ENCODE peak calls at places on chromosomes 2 and 18, in nine cellular contexts. G is mesendoderm; Y is CD4-positive, alpha-beta memory T cell; D is heart left ventricle; M is sigmoid colon; B is IMR-90; J is vagina; C is keratinocyte; W is pancreas. R is an unnamed sample. For H3K36me3, the result is how much of the 10 kb centered on the place peaks cover.

GRCh38 chr2:68385232-68385906 is 20.3 kb downstream of the PLEK start:
- DNase-seq in G (no peak), Y (no peak), D (no peak), M (no peak), B (no peak), J (no peak), C (no peak), W (no peak), R (no peak)

GRCh38 chr2:141381946-141382345 is 748.9 kb downstream of the LRP1B start:
- DNase-seq in G (no peak), Y (no peak), D (no peak), M (no peak), B (no peak), J (no peak), C (no peak), W (no peak), R (no peak)

GRCh38 chr2:98759827-98760625 is 29.1 kb upstream of the MGAT4A start:
- DNase-seq in G (no peak), Y (no peak), D (no peak), M (no peak), B (no peak), J (no peak), C (no peak), W (no peak), R (no peak)

GRCh38 chr18:32455346-32455745 is 15.3 kb downstream of the GAREM1 start:
- DNase-seq in G (no peak), Y (no peak), D (no peak), M (no peak), B (no peak), J (no peak), C (no peak), W (no peak), R (no peak)

GRCh38 chr18:48990497-48991298 is 39.9 kb upstream of the SMAD7 start:
- DNase-seq in G (peak), Y (no peak), D (no peak), M (no peak), B (peak), J (no peak), C (no peak), W (no peak), R (peak)

GRCh38 chr2:50469784-50470183 is 562.1 kb downstream of the NRXN1 start:
- DNase-seq in G (peak), Y (no peak), D (no peak), M (no peak), B (no peak), J (no peak), C (no peak), W (no peak), R (no peak)

GRCh38 chr18:23171581-23172156 is 36.4 kb downstream of the CABLES1 start:
- DNase-seq in G (no peak), Y (no peak), D (no peak), M (no peak), B (no peak), J (no peak), C (no peak), W (no peak), R (no peak)

GRCh38 chr2:241635756-241636155 is 1.2 kb downstream of the THAP4 start:
- DNase-seq in G (peak), Y (no peak), D (no peak), M (no peak), B (no peak), J (no peak), C (no peak), W (no peak), R (no peak)

GRCh38 chr2:73333564-73333963 is 40.2 kb upstream of the EGR4 start:
- DNase-seq in G (no peak), Y (no peak), D (no peak), M (no peak), B (no peak), J (no peak), C (no peak), W (no peak), R (no peak)

GRCh38 chr2:143162997-143163396 is 33.8 kb downstream of the ARHGAP15 start:
- DNase-seq in G (no peak), Y (no peak), D (no peak), M (no peak), B (no peak), J (no peak), C (no peak), W (no peak), R (no peak)

GRCh38 chr2:186848873-186849578 is at the start of gene ZSWIM2:
- DNase-seq in G (peak), Y (peak), D (peak), M (peak), B (peak), J (no peak), C (peak), W (peak), R (peak)

GRCh38 chr18:50628543-50628905 is 68.6 kb downstream of the MAPK4 start:
- DNase-seq in G (no peak), Y (no peak), D (no peak), M (no peak), B (no peak), J (no peak), C (no peak), W (no peak), R (no peak)

GRCh38 chr18:43078485-43079092 is 36.9 kb downstream of the RIT2 start:
- DNase-seq in G (peak), Y (no peak), D (no peak), M (no peak), B (no peak), J (no peak), C (no peak), W (no peak), R (no peak)

GRCh38 chr18:8858888-8859511 is 153.6 kb downstream of the MTCL1 start:
- DNase-seq in G (peak), Y (no peak), D (no peak), M (no peak), B (peak), J (no peak), C (peak), W (no peak), R (peak)

GRCh38 chr2:55511508-55512124 is 7.9 kb upstream of the CFAP36 start:
- DNase-seq in G (peak), Y (no peak), D (no peak), M (no peak), B (peak), J (no peak), C (no peak), W (no peak), R (peak)

GRCh38 chr18:46481847-46482245 is 175.2 kb downstream of the LOXHD1 start:
- DNase-seq in G (no peak), Y (no peak), D (no peak), M (no peak), B (no peak), J (no peak), C (peak), W (no peak), R (no peak)

GRCh38 chr2:143545643-143546275 is 416.5 kb downstream of the ARHGAP15 start:
- DNase-seq in G (no peak), Y (no peak), D (no peak), M (no peak), B (peak), J (no peak), C (no peak), W (no peak), R (no peak)

GRCh38 chr2:28268386-28268785 is 124.3 kb upstream of the FOSL2 start:
- DNase-seq in G (no peak), Y (no peak), D (no peak), M (no peak), B (no peak), J (no peak), C (no peak), W (no peak), R (no peak)

GRCh38 chr2:79832540-79833234 is 319.8 kb downstream of the CTNNA2 start:
- DNase-seq in G (peak), Y (no peak), D (no peak), M (no peak), B (no peak), J (no peak), C (no peak), W (no peak), R (no peak)

GRCh38 chr18:22176282-22176621 is 6.9 kb downstream of the GATA6 start:
- DNase-seq in G (no peak), Y (no peak), D (no peak), M (no peak), B (no peak), J (no peak), C (no peak), W (no peak), R (no peak)

GRCh38 chr2:166375205-166375735 is 474 bp downstream of the SCN9A start:
- DNase-seq in G (no peak), Y (no peak), D (no peak), M (no peak), B (peak), J (no peak), C (no peak), W (no peak), R (no peak)

GRCh38 chr2:109560265-109560664 is 53.5 kb downstream of the SEPTIN10 start:
- DNase-seq in G (no peak), Y (no peak), D (no peak), M (no peak), B (peak), J (no peak), C (no peak), W (no peak), R (peak)

GRCh38 chr2:43127208-43127940 is 99.0 kb downstream of the ZFP36L2 start:
- DNase-seq in G (peak), Y (peak), D (peak), M (peak), B (no peak), J (no peak), C (no peak), W (no peak), R (no peak)

GRCh38 chr2:7927694-7928093 is 754.2 kb upstream of the ID2 start:
- DNase-seq in G (no peak), Y (no peak), D (no peak), M (no peak), B (no peak), J (no peak), C (no peak), W (no peak), R (no peak)

GRCh38 chr18:45617284-45617683 is 2.0 kb downstream of the SLC14A2 start:
- DNase-seq in G (no peak), Y (no peak), D (peak), M (peak), B (peak), J (no peak), C (peak), W (peak), R (peak)

GRCh38 chr2:235609746-235610145 is 115.9 kb downstream of the AGAP1 start:
- DNase-seq in G (no peak), Y (no peak), D (no peak), M (no peak), B (no peak), J (no peak), C (no peak), W (no peak), R (no peak)

GRCh38 chr18:31430554-31430953 is 17.0 kb upstream of the DSG3 start:
- DNase-seq in G (no peak), Y (no peak), D (no peak), M (no peak), B (no peak), J (no peak), C (no peak), W (no peak), R (no peak)

GRCh38 chr18:31432316-31432715 is 15.2 kb upstream of the DSG3 start:
- DNase-seq in G (no peak), Y (no peak), D (no peak), M (no peak), B (no peak), J (no peak), C (no peak), W (no peak), R (no peak)

GRCh38 chr18:31428211-31428610 is 19.3 kb upstream of the DSG3 start:
- DNase-seq in G (no peak), Y (no peak), D (no peak), M (no peak), B (no peak), J (no peak), C (no peak), W (no peak), R (no peak)

GRCh38 chr18:31429623-31430022 is 17.9 kb upstream of the DSG3 start:
- DNase-seq in G (peak), Y (no peak), D (no peak), M (no peak), B (no peak), J (no peak), C (no peak), W (no peak), R (no peak)

GRCh38 chr18:31430072-31430471 is 17.5 kb upstream of the DSG3 start:
- DNase-seq in G (no peak), Y (no peak), D (no peak), M (no peak), B (no peak), J (no peak), C (no peak), W (no peak), R (no peak)
- H3K27ac ChIP-seq in G (no peak), Y (no peak), D (no peak), M (no peak), B (no peak), J (no peak), C (peak), W (no peak), R (no peak)

DNA sequence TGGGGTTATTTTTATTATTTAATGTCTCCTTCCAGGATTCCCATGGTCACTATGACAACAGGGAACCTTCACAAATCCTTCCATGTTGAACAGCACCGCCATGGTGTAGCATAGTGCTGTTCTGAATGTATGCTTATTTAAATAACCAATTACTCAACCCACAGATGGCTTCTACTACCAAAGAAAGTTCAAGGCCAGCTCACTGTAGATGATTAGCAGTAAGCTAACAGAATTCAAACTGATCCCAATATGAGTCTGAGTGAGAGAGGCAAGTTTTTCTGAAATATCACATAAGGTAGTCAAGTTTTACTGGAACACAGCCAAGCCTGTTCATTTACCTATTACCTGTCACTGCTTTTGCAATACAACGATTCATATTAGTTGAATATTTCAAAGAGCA is 51.2 kb downstream of the CLASP1 start:
- DNase-seq in G (no peak), Y (no peak), D (no peak), M (no peak), B (no peak), J (no peak), C (no peak), W (no peak), R (no peak)
- H3K36me3 ChIP-seq in G (under half), Y (under half), D (under half), M (under half), B (under half), J (under half), C (under half), W (under half), R (under half)

GRCh38 chr2:207810200-207810788 is 40.6 kb upstream of the FZD5 start:
- DNase-seq in G (peak), Y (no peak), D (no peak), M (no peak), B (no peak), J (no peak), C (no peak), W (no peak), R (no peak)
- H3K27ac ChIP-seq in G (peak), Y (no peak), D (peak), M (no peak), B (no peak), J (no peak), C (peak), W (peak), R (no peak)

GRCh38 chr2:86036790-86037138 is 68.9 kb downstream of the POLR1A start:
- DNase-seq in G (no peak), Y (no peak), D (no peak), M (no peak), B (no peak), J (no peak), C (no peak), W (no peak), R (no peak)
- H3K36me3 ChIP-seq in G (under half), Y (under half), D (under half), M (under half), B (under half), J (under half), C (half or more), W (under half), R (half or more)

GRCh38 chr2:237293966-237294365 is 120.0 kb downstream of the COL6A3 start:
- DNase-seq in G (no peak), Y (no peak), D (no peak), M (no peak), B (peak), J (no peak), C (no peak), W (no peak), R (no peak)
- H3K27ac ChIP-seq in G (no peak), Y (no peak), D (no peak), M (peak), B (peak), J (peak), C (no peak), W (no peak), R (no peak)

DNA sequence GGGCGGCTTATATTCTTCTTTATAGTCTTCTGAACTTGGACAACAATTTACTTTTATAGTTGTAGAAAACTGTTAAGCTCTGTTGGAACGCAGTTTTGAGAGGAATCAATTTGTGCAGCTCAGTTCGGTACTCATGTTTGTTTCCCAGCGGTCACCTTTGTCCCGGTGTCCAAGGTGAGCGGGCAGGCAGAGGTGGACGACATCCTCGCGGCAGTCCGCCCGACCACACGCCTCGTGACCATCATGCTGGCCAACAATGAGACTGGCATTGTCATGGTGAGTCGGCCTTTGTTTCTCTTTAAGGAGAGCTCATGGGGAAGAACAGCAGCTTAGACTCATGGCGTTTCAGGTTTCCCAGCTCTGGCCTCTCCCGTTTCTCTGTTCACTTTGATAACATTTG is 18.6 kb upstream of the ESPNL start:
- DNase-seq in G (no peak), Y (no peak), D (no peak), M (no peak), B (no peak), J (no peak), C (no peak), W (no peak), R (no peak)
- H3K36me3 ChIP-seq in G (under half), Y (under half), D (under half), M (under half), B (under half), J (under half), C (under half), W (under half), R (under half)

DNA sequence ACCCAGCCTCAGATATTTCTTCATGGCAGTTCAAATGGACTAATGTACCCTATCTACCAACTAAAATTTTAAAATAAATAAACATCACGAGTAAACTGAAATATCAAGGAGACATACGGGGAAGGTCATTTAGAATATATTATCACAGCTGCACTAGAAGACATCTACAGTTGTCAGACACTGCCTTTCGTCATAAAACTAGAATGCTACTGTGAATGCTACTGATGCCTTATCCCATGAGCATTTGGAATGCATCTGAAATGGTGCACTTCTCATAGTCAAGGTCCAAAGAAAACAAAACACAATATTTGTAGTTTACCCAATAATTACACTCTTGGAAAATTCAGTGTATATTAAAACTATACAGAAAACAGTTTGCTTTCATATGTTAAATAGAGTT is 165.2 kb downstream of the MREG start:
- DNase-seq in G (no peak), Y (no peak), D (no peak), M (no peak), B (no peak), J (no peak), C (no peak), W (no peak), R (no peak)
- H3K27ac ChIP-seq in G (no peak), Y (no peak), D (peak), M (no peak), B (no peak), J (no peak), C (no peak), W (no peak), R (peak)

DNA sequence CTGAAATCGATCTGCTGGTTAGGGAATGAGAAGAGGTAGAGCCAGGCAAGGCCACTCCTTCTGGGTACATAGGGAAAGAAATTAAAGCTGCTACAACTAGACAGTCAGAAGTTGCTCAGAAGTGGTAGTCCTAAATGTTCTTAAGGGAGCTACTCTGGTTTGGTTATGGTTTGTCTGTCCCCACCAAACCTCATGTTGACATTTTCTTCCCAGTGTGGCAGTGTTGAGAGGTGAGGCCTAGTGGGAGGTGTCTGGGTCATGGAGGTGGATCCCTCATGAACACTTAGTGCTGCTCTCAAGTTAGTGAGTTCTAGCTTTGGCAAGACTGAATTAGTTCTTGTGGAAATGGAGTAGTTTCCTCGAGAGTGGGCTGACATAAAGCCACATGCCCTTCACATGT is 14.8 kb downstream of the RNF103 start:
- DNase-seq in G (no peak), Y (no peak), D (no peak), M (no peak), B (no peak), J (no peak), C (no peak), W (no peak), R (no peak)
- H3K36me3 ChIP-seq in G (under half), Y (under half), D (half or more), M (under half), B (under half), J (under half), C (under half), W (under half), R (under half)

GRCh38 chr2:120231564-120231973 is 8.4 kb upstream of the TMEM185B start:
- DNase-seq in G (no peak), Y (no peak), D (no peak), M (no peak), B (no peak), J (no peak), C (no peak), W (no peak), R (no peak)
- H3K27ac ChIP-seq in G (no peak), Y (peak), D (no peak), M (peak), B (no peak), J (peak), C (peak), W (no peak), R (no peak)